ENCODE peak calls at places on chromosomes 4 and X, in nine cellular contexts. One of them, this sample, is unnamed. For H3K36me3, the result is how much of the 10 kb centered on the place peaks cover.

GRCh38 chr4:116323606-116324005 is 761.8 kb downstream of the TRAM1L1 start:
- DNase-seq in heart left ventricle: no peak
- DNase-seq in uterus: no peak
- DNase-seq in transverse colon: no peak
- DNase-seq in IMR-90: no peak
- DNase-seq in body of pancreas: no peak
- DNase-seq in esophagus squamous epithelium: no peak
- DNase-seq in prostate gland: no peak
- DNase-seq in breast epithelium: no peak
- DNase-seq in this sample: no peak

GRCh38 chrX:53682885-53683555 is 3.5 kb downstream of the HUWE1 start:
- DNase-seq in breast epithelium: no peak
- DNase-seq in prostate gland: no peak
- DNase-seq in transverse colon: peak
- DNase-seq in IMR-90: peak
- DNase-seq in body of pancreas: peak
- DNase-seq in uterus: peak
- DNase-seq in esophagus squamous epithelium: no peak
- DNase-seq in heart left ventricle: peak
- DNase-seq in this sample: peak

GRCh38 chr4:2852481-2852881 is 8.8 kb downstream of the ADD1 start:
- DNase-seq in esophagus squamous epithelium: no peak
- DNase-seq in IMR-90: no peak
- DNase-seq in breast epithelium: no peak
- DNase-seq in prostate gland: no peak
- DNase-seq in transverse colon: peak
- DNase-seq in heart left ventricle: peak
- DNase-seq in uterus: no peak
- DNase-seq in body of pancreas: no peak
- DNase-seq in this sample: peak

GRCh38 chr4:147755567-147756295 is 23.8 kb downstream of the ARHGAP10 start:
- DNase-seq in transverse colon: no peak
- DNase-seq in esophagus squamous epithelium: no peak
- DNase-seq in body of pancreas: no peak
- DNase-seq in prostate gland: no peak
- DNase-seq in heart left ventricle: no peak
- DNase-seq in breast epithelium: no peak
- DNase-seq in IMR-90: peak
- DNase-seq in uterus: no peak
- DNase-seq in this sample: no peak

GRCh38 chr4:168162604-168163003 is 70.3 kb downstream of the ANXA10 start:
- DNase-seq in body of pancreas: peak
- DNase-seq in uterus: no peak
- DNase-seq in esophagus squamous epithelium: no peak
- DNase-seq in prostate gland: no peak
- DNase-seq in IMR-90: peak
- DNase-seq in transverse colon: no peak
- DNase-seq in heart left ventricle: no peak
- DNase-seq in breast epithelium: no peak
- DNase-seq in this sample: no peak

GRCh38 chrX:131059231-131059630 is 1.1 kb downstream of the ARHGAP36 start:
- DNase-seq in IMR-90: no peak
- DNase-seq in heart left ventricle: no peak
- DNase-seq in breast epithelium: no peak
- DNase-seq in uterus: no peak
- DNase-seq in body of pancreas: no peak
- DNase-seq in prostate gland: no peak
- DNase-seq in transverse colon: no peak
- DNase-seq in esophagus squamous epithelium: no peak
- DNase-seq in this sample: no peak

GRCh38 chr4:140300271-140300970 is 73.0 kb upstream of the SCOC start:
- DNase-seq in IMR-90: peak
- DNase-seq in prostate gland: no peak
- DNase-seq in body of pancreas: no peak
- DNase-seq in breast epithelium: no peak
- DNase-seq in heart left ventricle: no peak
- DNase-seq in esophagus squamous epithelium: no peak
- DNase-seq in transverse colon: no peak
- DNase-seq in uterus: peak
- DNase-seq in this sample: no peak

GRCh38 chr4:1715002-1715761 is 3.1 kb upstream of the SLBP start:
- DNase-seq in transverse colon: peak
- DNase-seq in IMR-90: no peak
- DNase-seq in prostate gland: no peak
- DNase-seq in esophagus squamous epithelium: no peak
- DNase-seq in uterus: no peak
- DNase-seq in body of pancreas: peak
- DNase-seq in breast epithelium: no peak
- DNase-seq in heart left ventricle: no peak
- DNase-seq in this sample: no peak

GRCh38 chr4:158998624-158999023 is 104.3 kb upstream of the RAPGEF2 start:
- DNase-seq in heart left ventricle: no peak
- DNase-seq in breast epithelium: no peak
- DNase-seq in IMR-90: no peak
- DNase-seq in transverse colon: peak
- DNase-seq in esophagus squamous epithelium: no peak
- DNase-seq in uterus: no peak
- DNase-seq in prostate gland: no peak
- DNase-seq in body of pancreas: no peak
- DNase-seq in this sample: no peak

GRCh38 chrX:33949300-33949699 is 182.8 kb downstream of the FAM47A start:
- DNase-seq in uterus: no peak
- DNase-seq in prostate gland: no peak
- DNase-seq in esophagus squamous epithelium: no peak
- DNase-seq in transverse colon: no peak
- DNase-seq in breast epithelium: no peak
- DNase-seq in body of pancreas: no peak
- DNase-seq in IMR-90: no peak
- DNase-seq in heart left ventricle: no peak
- DNase-seq in this sample: no peak

GRCh38 chr4:92791876-92792490 is 488.2 kb downstream of the GRID2 start:
- DNase-seq in uterus: no peak
- DNase-seq in IMR-90: no peak
- DNase-seq in heart left ventricle: no peak
- DNase-seq in body of pancreas: no peak
- DNase-seq in transverse colon: no peak
- DNase-seq in prostate gland: no peak
- DNase-seq in breast epithelium: no peak
- DNase-seq in esophagus squamous epithelium: no peak
- DNase-seq in this sample: peak

GRCh38 chrX:67939270-67939669 is 395.4 kb downstream of the AR start:
- DNase-seq in esophagus squamous epithelium: no peak
- DNase-seq in prostate gland: no peak
- DNase-seq in transverse colon: no peak
- DNase-seq in IMR-90: no peak
- DNase-seq in breast epithelium: no peak
- DNase-seq in uterus: no peak
- DNase-seq in body of pancreas: no peak
- DNase-seq in heart left ventricle: no peak
- DNase-seq in this sample: no peak
- H3K36me3 ChIP-seq in esophagus squamous epithelium: under half
- H3K36me3 ChIP-seq in prostate gland: under half
- H3K36me3 ChIP-seq in transverse colon: under half
- H3K36me3 ChIP-seq in IMR-90: under half
- H3K36me3 ChIP-seq in breast epithelium: under half
- H3K36me3 ChIP-seq in uterus: under half
- H3K36me3 ChIP-seq in body of pancreas: under half
- H3K36me3 ChIP-seq in heart left ventricle: under half
- H3K36me3 ChIP-seq in this sample: under half

GRCh38 chr4:160831165-160831922 is 1332.5 kb downstream of the FSTL5 start:
- DNase-seq in prostate gland: no peak
- DNase-seq in esophagus squamous epithelium: no peak
- DNase-seq in uterus: no peak
- DNase-seq in breast epithelium: no peak
- DNase-seq in IMR-90: no peak
- DNase-seq in heart left ventricle: no peak
- DNase-seq in body of pancreas: no peak
- DNase-seq in transverse colon: no peak
- DNase-seq in this sample: no peak

GRCh38 chr4:160825644-160826338 is 1338.0 kb downstream of the FSTL5 start:
- DNase-seq in prostate gland: no peak
- DNase-seq in uterus: no peak
- DNase-seq in heart left ventricle: no peak
- DNase-seq in IMR-90: no peak
- DNase-seq in transverse colon: no peak
- DNase-seq in breast epithelium: no peak
- DNase-seq in body of pancreas: no peak
- DNase-seq in esophagus squamous epithelium: no peak
- DNase-seq in this sample: peak

GRCh38 chr4:160826339-160826679 is 1337.5 kb downstream of the FSTL5 start:
- DNase-seq in transverse colon: no peak
- DNase-seq in IMR-90: no peak
- DNase-seq in esophagus squamous epithelium: no peak
- DNase-seq in breast epithelium: no peak
- DNase-seq in body of pancreas: no peak
- DNase-seq in heart left ventricle: no peak
- DNase-seq in uterus: no peak
- DNase-seq in prostate gland: no peak
- DNase-seq in this sample: no peak
- TF ChIP-seq POLR2A in transverse colon: no peak
- TF ChIP-seq POLR2A in IMR-90: no peak
- TF ChIP-seq POLR2A in esophagus squamous epithelium: no peak
- TF ChIP-seq POLR2A in breast epithelium: no peak
- TF ChIP-seq POLR2A in body of pancreas: no peak
- TF ChIP-seq POLR2A in heart left ventricle: no peak
- TF ChIP-seq POLR2A in uterus: no peak
- TF ChIP-seq POLR2A in prostate gland: no peak
- TF ChIP-seq POLR2A in this sample: no peak

GRCh38 chr4:71141125-71141524 is 147.7 kb downstream of the DCK start:
- DNase-seq in body of pancreas: no peak
- DNase-seq in uterus: no peak
- DNase-seq in breast epithelium: no peak
- DNase-seq in IMR-90: peak
- DNase-seq in prostate gland: no peak
- DNase-seq in esophagus squamous epithelium: no peak
- DNase-seq in heart left ventricle: no peak
- DNase-seq in transverse colon: no peak
- DNase-seq in this sample: no peak
- H3K36me3 ChIP-seq in body of pancreas: under half
- H3K36me3 ChIP-seq in uterus: under half
- H3K36me3 ChIP-seq in breast epithelium: under half
- H3K36me3 ChIP-seq in IMR-90: under half
- H3K36me3 ChIP-seq in prostate gland: under half
- H3K36me3 ChIP-seq in esophagus squamous epithelium: under half
- H3K36me3 ChIP-seq in heart left ventricle: under half
- H3K36me3 ChIP-seq in transverse colon: under half
- H3K36me3 ChIP-seq in this sample: under half

GRCh38 chrX:77910108-77910840 is at the start of gene ATP7A:
- DNase-seq in prostate gland: peak
- DNase-seq in esophagus squamous epithelium: peak
- DNase-seq in heart left ventricle: peak
- DNase-seq in IMR-90: peak
- DNase-seq in breast epithelium: peak
- DNase-seq in transverse colon: peak
- DNase-seq in uterus: peak
- DNase-seq in body of pancreas: peak
- DNase-seq in this sample: peak
- TF ChIP-seq POLR2A in prostate gland: peak
- TF ChIP-seq POLR2A in esophagus squamous epithelium: no peak
- TF ChIP-seq POLR2A in heart left ventricle: no peak
- TF ChIP-seq POLR2A in IMR-90: peak
- TF ChIP-seq POLR2A in breast epithelium: no peak
- TF ChIP-seq POLR2A in transverse colon: peak
- TF ChIP-seq POLR2A in uterus: no peak
- TF ChIP-seq POLR2A in body of pancreas: peak
- TF ChIP-seq POLR2A in this sample: peak

GRCh38 chr4:87130482-87130881 is 89.9 kb downstream of the KLHL8 start:
- DNase-seq in heart left ventricle: no peak
- DNase-seq in IMR-90: no peak
- DNase-seq in breast epithelium: no peak
- DNase-seq in prostate gland: no peak
- DNase-seq in uterus: no peak
- DNase-seq in transverse colon: no peak
- DNase-seq in body of pancreas: no peak
- DNase-seq in esophagus squamous epithelium: no peak
- DNase-seq in this sample: no peak

GRCh38 chr4:87126056-87126455 is 94.4 kb downstream of the KLHL8 start:
- DNase-seq in breast epithelium: no peak
- DNase-seq in esophagus squamous epithelium: no peak
- DNase-seq in IMR-90: no peak
- DNase-seq in prostate gland: no peak
- DNase-seq in transverse colon: no peak
- DNase-seq in body of pancreas: no peak
- DNase-seq in uterus: no peak
- DNase-seq in heart left ventricle: no peak
- DNase-seq in this sample: peak

GRCh38 chr4:87130985-87131753 is 89.2 kb downstream of the KLHL8 start:
- DNase-seq in IMR-90: no peak
- DNase-seq in transverse colon: no peak
- DNase-seq in uterus: no peak
- DNase-seq in heart left ventricle: no peak
- DNase-seq in esophagus squamous epithelium: no peak
- DNase-seq in prostate gland: no peak
- DNase-seq in body of pancreas: no peak
- DNase-seq in breast epithelium: no peak
- DNase-seq in this sample: peak

GRCh38 chr4:87129681-87130080 is 90.7 kb downstream of the KLHL8 start:
- DNase-seq in body of pancreas: no peak
- DNase-seq in prostate gland: no peak
- DNase-seq in transverse colon: no peak
- DNase-seq in breast epithelium: no peak
- DNase-seq in esophagus squamous epithelium: no peak
- DNase-seq in IMR-90: no peak
- DNase-seq in heart left ventricle: no peak
- DNase-seq in uterus: no peak
- DNase-seq in this sample: peak

GRCh38 chr4:87128006-87128705 is 92.3 kb downstream of the KLHL8 start:
- DNase-seq in transverse colon: no peak
- DNase-seq in heart left ventricle: no peak
- DNase-seq in breast epithelium: no peak
- DNase-seq in IMR-90: peak
- DNase-seq in body of pancreas: no peak
- DNase-seq in prostate gland: no peak
- DNase-seq in uterus: no peak
- DNase-seq in esophagus squamous epithelium: no peak
- DNase-seq in this sample: no peak
- H3K36me3 ChIP-seq in transverse colon: under half
- H3K36me3 ChIP-seq in heart left ventricle: half or more
- H3K36me3 ChIP-seq in breast epithelium: under half
- H3K36me3 ChIP-seq in IMR-90: under half
- H3K36me3 ChIP-seq in body of pancreas: under half
- H3K36me3 ChIP-seq in prostate gland: under half
- H3K36me3 ChIP-seq in uterus: under half
- H3K36me3 ChIP-seq in esophagus squamous epithelium: half or more
- H3K36me3 ChIP-seq in this sample: under half

GRCh38 chrX:55488559-55489314 is 911 bp downstream of the USP51 start:
- DNase-seq in breast epithelium: peak
- DNase-seq in heart left ventricle: peak
- DNase-seq in esophagus squamous epithelium: peak
- DNase-seq in body of pancreas: peak
- DNase-seq in uterus: peak
- DNase-seq in prostate gland: peak
- DNase-seq in transverse colon: peak
- DNase-seq in IMR-90: peak
- DNase-seq in this sample: peak
- TF ChIP-seq POLR2A in breast epithelium: no peak
- TF ChIP-seq POLR2A in heart left ventricle: no peak
- TF ChIP-seq POLR2A in esophagus squamous epithelium: no peak
- TF ChIP-seq POLR2A in body of pancreas: no peak
- TF ChIP-seq POLR2A in uterus: no peak
- TF ChIP-seq POLR2A in prostate gland: peak
- TF ChIP-seq POLR2A in transverse colon: no peak
- TF ChIP-seq POLR2A in IMR-90: no peak
- TF ChIP-seq POLR2A in this sample: peak